ENCODE peak calls at places on chromosomes 2 and 18, in nine cellular contexts. One of them, this sample, is unnamed.

GRCh38 chr2:45281311-45281710 is 272.1 kb upstream of the SIX2 start:
- DNase-seq in astrocyte of the hippocampus: no peak
- DNase-seq in activated naive CD8-positive, alpha-beta T cell treated with anti-CD3 and anti-CD28 coated beads, Interleukin-2, amount 50 U/mL, for 24 hours: no peak
- DNase-seq in left lobe of liver: no peak
- DNase-seq in heart right ventricle: no peak
- DNase-seq in Caki2: no peak
- DNase-seq in activated naive CD4-positive, alpha-beta T cell treated with anti-CD3 and anti-CD28 coated beads for 36 hours: no peak
- DNase-seq in iPS DF 6.9: no peak
- DNase-seq in A172: no peak
- DNase-seq in this sample: no peak

GRCh38 chr18:59357928-59358327 is 1.1 kb downstream of the LMAN1 start:
- DNase-seq in astrocyte of the hippocampus: peak
- DNase-seq in activated naive CD8-positive, alpha-beta T cell treated with anti-CD3 and anti-CD28 coated beads, Interleukin-2, amount 50 U/mL, for 24 hours: no peak
- DNase-seq in left lobe of liver: no peak
- DNase-seq in heart right ventricle: no peak
- DNase-seq in Caki2: peak
- DNase-seq in activated naive CD4-positive, alpha-beta T cell treated with anti-CD3 and anti-CD28 coated beads for 36 hours: peak
- DNase-seq in iPS DF 6.9: no peak
- DNase-seq in A172: peak
- DNase-seq in this sample: no peak

GRCh38 chr2:236939751-236940229 is 145.9 kb upstream of the COPS8 start:
- DNase-seq in astrocyte of the hippocampus: no peak
- DNase-seq in activated naive CD8-positive, alpha-beta T cell treated with anti-CD3 and anti-CD28 coated beads, Interleukin-2, amount 50 U/mL, for 24 hours: no peak
- DNase-seq in left lobe of liver: peak
- DNase-seq in heart right ventricle: no peak
- DNase-seq in Caki2: no peak
- DNase-seq in activated naive CD4-positive, alpha-beta T cell treated with anti-CD3 and anti-CD28 coated beads for 36 hours: no peak
- DNase-seq in iPS DF 6.9: no peak
- DNase-seq in A172: no peak
- DNase-seq in this sample: no peak

GRCh38 chr18:51183372-51184091 is 13.9 kb downstream of the MEX3C start:
- DNase-seq in astrocyte of the hippocampus: no peak
- DNase-seq in activated naive CD8-positive, alpha-beta T cell treated with anti-CD3 and anti-CD28 coated beads, Interleukin-2, amount 50 U/mL, for 24 hours: no peak
- DNase-seq in left lobe of liver: no peak
- DNase-seq in heart right ventricle: no peak
- DNase-seq in Caki2: no peak
- DNase-seq in activated naive CD4-positive, alpha-beta T cell treated with anti-CD3 and anti-CD28 coated beads for 36 hours: no peak
- DNase-seq in iPS DF 6.9: no peak
- DNase-seq in A172: no peak
- DNase-seq in this sample: no peak

GRCh38 chr2:12759248-12759647 is 42.5 kb downstream of the TRIB2 start:
- DNase-seq in astrocyte of the hippocampus: peak
- DNase-seq in activated naive CD8-positive, alpha-beta T cell treated with anti-CD3 and anti-CD28 coated beads, Interleukin-2, amount 50 U/mL, for 24 hours: no peak
- DNase-seq in left lobe of liver: no peak
- DNase-seq in heart right ventricle: no peak
- DNase-seq in Caki2: no peak
- DNase-seq in activated naive CD4-positive, alpha-beta T cell treated with anti-CD3 and anti-CD28 coated beads for 36 hours: no peak
- DNase-seq in iPS DF 6.9: no peak
- DNase-seq in A172: peak
- DNase-seq in this sample: no peak

GRCh38 chr18:50013363-50014138 is 181.4 kb downstream of the MYO5B start:
- DNase-seq in astrocyte of the hippocampus: peak
- DNase-seq in activated naive CD8-positive, alpha-beta T cell treated with anti-CD3 and anti-CD28 coated beads, Interleukin-2, amount 50 U/mL, for 24 hours: no peak
- DNase-seq in left lobe of liver: no peak
- DNase-seq in heart right ventricle: no peak
- DNase-seq in Caki2: no peak
- DNase-seq in activated naive CD4-positive, alpha-beta T cell treated with anti-CD3 and anti-CD28 coated beads for 36 hours: no peak
- DNase-seq in iPS DF 6.9: no peak
- DNase-seq in A172: no peak
- DNase-seq in this sample: no peak

GRCh38 chr2:86301010-86301409 is 36.4 kb downstream of the REEP1 start:
- DNase-seq in astrocyte of the hippocampus: peak
- DNase-seq in activated naive CD8-positive, alpha-beta T cell treated with anti-CD3 and anti-CD28 coated beads, Interleukin-2, amount 50 U/mL, for 24 hours: no peak
- DNase-seq in left lobe of liver: no peak
- DNase-seq in heart right ventricle: no peak
- DNase-seq in Caki2: no peak
- DNase-seq in activated naive CD4-positive, alpha-beta T cell treated with anti-CD3 and anti-CD28 coated beads for 36 hours: no peak
- DNase-seq in iPS DF 6.9: no peak
- DNase-seq in A172: no peak
- DNase-seq in this sample: no peak

GRCh38 chr2:23850564-23851256 is 76.2 kb downstream of the ATAD2B start:
- DNase-seq in astrocyte of the hippocampus: no peak
- DNase-seq in activated naive CD8-positive, alpha-beta T cell treated with anti-CD3 and anti-CD28 coated beads, Interleukin-2, amount 50 U/mL, for 24 hours: no peak
- DNase-seq in left lobe of liver: no peak
- DNase-seq in heart right ventricle: no peak
- DNase-seq in Caki2: no peak
- DNase-seq in activated naive CD4-positive, alpha-beta T cell treated with anti-CD3 and anti-CD28 coated beads for 36 hours: no peak
- DNase-seq in iPS DF 6.9: no peak
- DNase-seq in A172: no peak
- DNase-seq in this sample: no peak

GRCh38 chr2:128710242-128710641 is 391.6 kb upstream of the HS6ST1 start:
- DNase-seq in astrocyte of the hippocampus: no peak
- DNase-seq in activated naive CD8-positive, alpha-beta T cell treated with anti-CD3 and anti-CD28 coated beads, Interleukin-2, amount 50 U/mL, for 24 hours: no peak
- DNase-seq in left lobe of liver: no peak
- DNase-seq in heart right ventricle: no peak
- DNase-seq in Caki2: no peak
- DNase-seq in activated naive CD4-positive, alpha-beta T cell treated with anti-CD3 and anti-CD28 coated beads for 36 hours: no peak
- DNase-seq in iPS DF 6.9: no peak
- DNase-seq in A172: no peak
- DNase-seq in this sample: no peak

GRCh38 chr2:239337877-239338484 is 62.8 kb downstream of the HDAC4 start:
- DNase-seq in astrocyte of the hippocampus: no peak
- DNase-seq in activated naive CD8-positive, alpha-beta T cell treated with anti-CD3 and anti-CD28 coated beads, Interleukin-2, amount 50 U/mL, for 24 hours: no peak
- DNase-seq in left lobe of liver: no peak
- DNase-seq in heart right ventricle: peak
- DNase-seq in Caki2: no peak
- DNase-seq in activated naive CD4-positive, alpha-beta T cell treated with anti-CD3 and anti-CD28 coated beads for 36 hours: no peak
- DNase-seq in iPS DF 6.9: no peak
- DNase-seq in A172: no peak
- DNase-seq in this sample: no peak

GRCh38 chr2:46207591-46207990 is 89.6 kb upstream of the EPAS1 start:
- DNase-seq in astrocyte of the hippocampus: no peak
- DNase-seq in activated naive CD8-positive, alpha-beta T cell treated with anti-CD3 and anti-CD28 coated beads, Interleukin-2, amount 50 U/mL, for 24 hours: no peak
- DNase-seq in left lobe of liver: no peak
- DNase-seq in heart right ventricle: no peak
- DNase-seq in Caki2: no peak
- DNase-seq in activated naive CD4-positive, alpha-beta T cell treated with anti-CD3 and anti-CD28 coated beads for 36 hours: no peak
- DNase-seq in iPS DF 6.9: no peak
- DNase-seq in A172: no peak
- DNase-seq in this sample: no peak

GRCh38 chr2:60560734-60561649 is 7.5 kb upstream of the BCL11A start:
- DNase-seq in astrocyte of the hippocampus: peak
- DNase-seq in activated naive CD8-positive, alpha-beta T cell treated with anti-CD3 and anti-CD28 coated beads, Interleukin-2, amount 50 U/mL, for 24 hours: no peak
- DNase-seq in left lobe of liver: no peak
- DNase-seq in heart right ventricle: no peak
- DNase-seq in Caki2: peak
- DNase-seq in activated naive CD4-positive, alpha-beta T cell treated with anti-CD3 and anti-CD28 coated beads for 36 hours: peak
- DNase-seq in iPS DF 6.9: no peak
- DNase-seq in A172: peak
- DNase-seq in this sample: no peak

This sample was measured in omental fat pad.